ENCODE peak calls at places on chromosomes 7 and 10, in ten cellular contexts. One of them, this sample, is unnamed.

GRCh38 chr10:125379592-125379991 is 219.2 kb upstream of the CTBP2 start:
- DNase-seq in HEK293T: no peak
- DNase-seq in endothelial cell of umbilical vein: no peak
- DNase-seq in kidney epithelial cell: no peak
- DNase-seq in GM06990: no peak
- DNase-seq in naive thymus-derived CD8-positive, alpha-beta T cell: no peak
- DNase-seq in activated effector memory CD4-positive, alpha-beta T cell treated with anti-CD3 and anti-CD28 coated beads, Interleukin-2, amount 50 U/mL, for 16 hours: no peak
- DNase-seq in upper lobe of right lung: no peak
- DNase-seq in EH: no peak
- DNase-seq in activated CD8-positive, alpha-beta T cell treated with anti-CD3 and anti-CD28 coated beads, Interleukin-2, amount 10 ng/mL, durations not matched to agents 7 days and 5 days: no peak
- DNase-seq in this sample: no peak

GRCh38 chr7:98771519-98772241 is 98.1 kb downstream of the TMEM130 start:
- DNase-seq in activated CD8-positive, alpha-beta T cell treated with anti-CD3 and anti-CD28 coated beads, Interleukin-2, amount 10 ng/mL, durations not matched to agents 7 days and 5 days: no peak
- DNase-seq in upper lobe of right lung: no peak
- DNase-seq in endothelial cell of umbilical vein: no peak
- DNase-seq in GM06990: no peak
- DNase-seq in HEK293T: peak; percentile 38
- DNase-seq in kidney epithelial cell: peak; percentile 1
- DNase-seq in EH: peak; percentile 40
- DNase-seq in naive thymus-derived CD8-positive, alpha-beta T cell: no peak
- DNase-seq in activated effector memory CD4-positive, alpha-beta T cell treated with anti-CD3 and anti-CD28 coated beads, Interleukin-2, amount 50 U/mL, for 16 hours: no peak
- DNase-seq in this sample: peak; percentile 91

GRCh38 chr10:110664483-110665420 is 20.6 kb downstream of the RBM20 start:
- DNase-seq in EH: peak; percentile 92
- DNase-seq in kidney epithelial cell: peak; percentile 80
- DNase-seq in upper lobe of right lung: no peak
- DNase-seq in activated CD8-positive, alpha-beta T cell treated with anti-CD3 and anti-CD28 coated beads, Interleukin-2, amount 10 ng/mL, durations not matched to agents 7 days and 5 days: no peak
- DNase-seq in endothelial cell of umbilical vein: no peak
- DNase-seq in HEK293T: no peak
- DNase-seq in naive thymus-derived CD8-positive, alpha-beta T cell: no peak
- DNase-seq in GM06990: no peak
- DNase-seq in activated effector memory CD4-positive, alpha-beta T cell treated with anti-CD3 and anti-CD28 coated beads, Interleukin-2, amount 50 U/mL, for 16 hours: no peak
- DNase-seq in this sample: peak; percentile 65

GRCh38 chr7:47470567-47471357 is 111.1 kb downstream of the TNS3 start:
- DNase-seq in upper lobe of right lung: no peak
- DNase-seq in kidney epithelial cell: peak; percentile 88
- DNase-seq in endothelial cell of umbilical vein: no peak
- DNase-seq in EH: no peak
- DNase-seq in activated effector memory CD4-positive, alpha-beta T cell treated with anti-CD3 and anti-CD28 coated beads, Interleukin-2, amount 50 U/mL, for 16 hours: no peak
- DNase-seq in naive thymus-derived CD8-positive, alpha-beta T cell: no peak
- DNase-seq in GM06990: no peak
- DNase-seq in activated CD8-positive, alpha-beta T cell treated with anti-CD3 and anti-CD28 coated beads, Interleukin-2, amount 10 ng/mL, durations not matched to agents 7 days and 5 days: no peak
- DNase-seq in HEK293T: no peak
- DNase-seq in this sample: peak; percentile 75

GRCh38 chr7:151109094-151110048 is 23.1 kb downstream of the AGAP3 start:
- DNase-seq in naive thymus-derived CD8-positive, alpha-beta T cell: no peak
- DNase-seq in kidney epithelial cell: no peak
- DNase-seq in endothelial cell of umbilical vein: no peak
- DNase-seq in upper lobe of right lung: no peak
- DNase-seq in activated effector memory CD4-positive, alpha-beta T cell treated with anti-CD3 and anti-CD28 coated beads, Interleukin-2, amount 50 U/mL, for 16 hours: no peak
- DNase-seq in EH: peak; percentile 57
- DNase-seq in activated CD8-positive, alpha-beta T cell treated with anti-CD3 and anti-CD28 coated beads, Interleukin-2, amount 10 ng/mL, durations not matched to agents 7 days and 5 days: no peak
- DNase-seq in GM06990: no peak
- DNase-seq in HEK293T: no peak
- DNase-seq in this sample: peak; percentile 56

GRCh38 chr7:26696161-26696560 is 168.2 kb downstream of the SKAP2 start:
- DNase-seq in upper lobe of right lung: no peak
- DNase-seq in GM06990: no peak
- DNase-seq in endothelial cell of umbilical vein: peak; percentile 49
- DNase-seq in HEK293T: no peak
- DNase-seq in activated effector memory CD4-positive, alpha-beta T cell treated with anti-CD3 and anti-CD28 coated beads, Interleukin-2, amount 50 U/mL, for 16 hours: no peak
- DNase-seq in kidney epithelial cell: no peak
- DNase-seq in naive thymus-derived CD8-positive, alpha-beta T cell: no peak
- DNase-seq in EH: no peak
- DNase-seq in activated CD8-positive, alpha-beta T cell treated with anti-CD3 and anti-CD28 coated beads, Interleukin-2, amount 10 ng/mL, durations not matched to agents 7 days and 5 days: no peak
- DNase-seq in this sample: no peak

GRCh38 chr10:126430512-126430911 is 42.2 kb upstream of the ADAM12 start:
- DNase-seq in upper lobe of right lung: no peak
- DNase-seq in endothelial cell of umbilical vein: no peak
- DNase-seq in GM06990: no peak
- DNase-seq in activated CD8-positive, alpha-beta T cell treated with anti-CD3 and anti-CD28 coated beads, Interleukin-2, amount 10 ng/mL, durations not matched to agents 7 days and 5 days: no peak
- DNase-seq in activated effector memory CD4-positive, alpha-beta T cell treated with anti-CD3 and anti-CD28 coated beads, Interleukin-2, amount 50 U/mL, for 16 hours: no peak
- DNase-seq in HEK293T: no peak
- DNase-seq in kidney epithelial cell: no peak
- DNase-seq in naive thymus-derived CD8-positive, alpha-beta T cell: no peak
- DNase-seq in EH: no peak
- DNase-seq in this sample: no peak

GRCh38 chr10:17029581-17030271 is 99.9 kb downstream of the CUBN start:
- DNase-seq in activated effector memory CD4-positive, alpha-beta T cell treated with anti-CD3 and anti-CD28 coated beads, Interleukin-2, amount 50 U/mL, for 16 hours: peak; percentile 94
- DNase-seq in endothelial cell of umbilical vein: peak; percentile 96
- DNase-seq in EH: peak; percentile 85
- DNase-seq in kidney epithelial cell: no peak
- DNase-seq in upper lobe of right lung: peak; percentile 74
- DNase-seq in HEK293T: peak; percentile 23
- DNase-seq in activated CD8-positive, alpha-beta T cell treated with anti-CD3 and anti-CD28 coated beads, Interleukin-2, amount 10 ng/mL, durations not matched to agents 7 days and 5 days: peak; percentile 82
- DNase-seq in naive thymus-derived CD8-positive, alpha-beta T cell: peak; percentile 58
- DNase-seq in GM06990: no peak
- DNase-seq in this sample: peak; percentile 70

GRCh38 chr7:88354999-88355398 is 48.3 kb upstream of the STEAP4 start:
- DNase-seq in naive thymus-derived CD8-positive, alpha-beta T cell: no peak
- DNase-seq in endothelial cell of umbilical vein: no peak
- DNase-seq in GM06990: no peak
- DNase-seq in HEK293T: no peak
- DNase-seq in EH: no peak
- DNase-seq in activated effector memory CD4-positive, alpha-beta T cell treated with anti-CD3 and anti-CD28 coated beads, Interleukin-2, amount 50 U/mL, for 16 hours: no peak
- DNase-seq in kidney epithelial cell: no peak
- DNase-seq in activated CD8-positive, alpha-beta T cell treated with anti-CD3 and anti-CD28 coated beads, Interleukin-2, amount 10 ng/mL, durations not matched to agents 7 days and 5 days: no peak
- DNase-seq in upper lobe of right lung: no peak
- DNase-seq in this sample: no peak

GRCh38 chr10:7301039-7301768 is 109.6 kb downstream of the SFMBT2 start:
- DNase-seq in activated effector memory CD4-positive, alpha-beta T cell treated with anti-CD3 and anti-CD28 coated beads, Interleukin-2, amount 50 U/mL, for 16 hours: no peak
- DNase-seq in activated CD8-positive, alpha-beta T cell treated with anti-CD3 and anti-CD28 coated beads, Interleukin-2, amount 10 ng/mL, durations not matched to agents 7 days and 5 days: no peak
- DNase-seq in EH: no peak
- DNase-seq in GM06990: no peak
- DNase-seq in HEK293T: peak; percentile 64
- DNase-seq in naive thymus-derived CD8-positive, alpha-beta T cell: no peak
- DNase-seq in upper lobe of right lung: no peak
- DNase-seq in kidney epithelial cell: no peak
- DNase-seq in endothelial cell of umbilical vein: no peak
- DNase-seq in this sample: peak; percentile 24

GRCh38 chr7:37999673-38000072 is 79.2 kb downstream of the EPDR1 start:
- DNase-seq in kidney epithelial cell: no peak
- DNase-seq in activated CD8-positive, alpha-beta T cell treated with anti-CD3 and anti-CD28 coated beads, Interleukin-2, amount 10 ng/mL, durations not matched to agents 7 days and 5 days: no peak
- DNase-seq in naive thymus-derived CD8-positive, alpha-beta T cell: no peak
- DNase-seq in HEK293T: no peak
- DNase-seq in EH: no peak
- DNase-seq in activated effector memory CD4-positive, alpha-beta T cell treated with anti-CD3 and anti-CD28 coated beads, Interleukin-2, amount 50 U/mL, for 16 hours: no peak
- DNase-seq in endothelial cell of umbilical vein: no peak
- DNase-seq in GM06990: no peak
- DNase-seq in upper lobe of right lung: no peak
- DNase-seq in this sample: no peak

GRCh38 chr10:97640868-97641811 is 669 bp downstream of the PI4K2A start:
- DNase-seq in GM06990: peak; percentile 58
- DNase-seq in naive thymus-derived CD8-positive, alpha-beta T cell: no peak
- DNase-seq in upper lobe of right lung: peak; percentile 73
- DNase-seq in activated CD8-positive, alpha-beta T cell treated with anti-CD3 and anti-CD28 coated beads, Interleukin-2, amount 10 ng/mL, durations not matched to agents 7 days and 5 days: peak; percentile 37
- DNase-seq in endothelial cell of umbilical vein: peak; percentile 54
- DNase-seq in activated effector memory CD4-positive, alpha-beta T cell treated with anti-CD3 and anti-CD28 coated beads, Interleukin-2, amount 50 U/mL, for 16 hours: peak; percentile 67
- DNase-seq in HEK293T: peak; percentile 54
- DNase-seq in kidney epithelial cell: no peak
- DNase-seq in EH: peak; percentile 67
- DNase-seq in this sample: peak; percentile 44

GRCh38 chr7:92589056-92589455 is 1.1 kb downstream of the FAM133B start:
- DNase-seq in HEK293T: no peak
- DNase-seq in kidney epithelial cell: no peak
- DNase-seq in upper lobe of right lung: no peak
- DNase-seq in EH: no peak
- DNase-seq in endothelial cell of umbilical vein: peak; percentile 4
- DNase-seq in activated effector memory CD4-positive, alpha-beta T cell treated with anti-CD3 and anti-CD28 coated beads, Interleukin-2, amount 50 U/mL, for 16 hours: no peak
- DNase-seq in activated CD8-positive, alpha-beta T cell treated with anti-CD3 and anti-CD28 coated beads, Interleukin-2, amount 10 ng/mL, durations not matched to agents 7 days and 5 days: no peak
- DNase-seq in naive thymus-derived CD8-positive, alpha-beta T cell: no peak
- DNase-seq in GM06990: no peak
- DNase-seq in this sample: no peak

GRCh38 chr7:158021836-158022235 is 565.8 kb downstream of the PTPRN2 start:
- DNase-seq in activated CD8-positive, alpha-beta T cell treated with anti-CD3 and anti-CD28 coated beads, Interleukin-2, amount 10 ng/mL, durations not matched to agents 7 days and 5 days: no peak
- DNase-seq in endothelial cell of umbilical vein: no peak
- DNase-seq in kidney epithelial cell: no peak
- DNase-seq in HEK293T: no peak
- DNase-seq in GM06990: no peak
- DNase-seq in naive thymus-derived CD8-positive, alpha-beta T cell: no peak
- DNase-seq in EH: no peak
- DNase-seq in upper lobe of right lung: peak; percentile 46
- DNase-seq in activated effector memory CD4-positive, alpha-beta T cell treated with anti-CD3 and anti-CD28 coated beads, Interleukin-2, amount 50 U/mL, for 16 hours: peak; percentile 36
- DNase-seq in this sample: no peak

GRCh38 chr7:4204530-4205165 is 477.4 kb upstream of the FOXK1 start:
- DNase-seq in activated effector memory CD4-positive, alpha-beta T cell treated with anti-CD3 and anti-CD28 coated beads, Interleukin-2, amount 50 U/mL, for 16 hours: peak; percentile 78
- DNase-seq in GM06990: no peak
- DNase-seq in EH: no peak
- DNase-seq in endothelial cell of umbilical vein: no peak
- DNase-seq in naive thymus-derived CD8-positive, alpha-beta T cell: no peak
- DNase-seq in upper lobe of right lung: no peak
- DNase-seq in activated CD8-positive, alpha-beta T cell treated with anti-CD3 and anti-CD28 coated beads, Interleukin-2, amount 10 ng/mL, durations not matched to agents 7 days and 5 days: no peak
- DNase-seq in kidney epithelial cell: no peak
- DNase-seq in HEK293T: no peak
- DNase-seq in this sample: peak; percentile 31

GRCh38 chr10:80480852-80481251 is 26.7 kb downstream of the TSPAN14 start:
- DNase-seq in naive thymus-derived CD8-positive, alpha-beta T cell: no peak
- DNase-seq in GM06990: no peak
- DNase-seq in kidney epithelial cell: no peak
- DNase-seq in HEK293T: no peak
- DNase-seq in upper lobe of right lung: peak; percentile 68
- DNase-seq in activated effector memory CD4-positive, alpha-beta T cell treated with anti-CD3 and anti-CD28 coated beads, Interleukin-2, amount 50 U/mL, for 16 hours: peak; percentile 28
- DNase-seq in EH: no peak
- DNase-seq in endothelial cell of umbilical vein: no peak
- DNase-seq in activated CD8-positive, alpha-beta T cell treated with anti-CD3 and anti-CD28 coated beads, Interleukin-2, amount 10 ng/mL, durations not matched to agents 7 days and 5 days: no peak
- DNase-seq in this sample: no peak

GRCh38 chr7:131302876-131303707 is 24.6 kb upstream of the MKLN1 start:
- DNase-seq in EH: peak; percentile 32
- DNase-seq in naive thymus-derived CD8-positive, alpha-beta T cell: peak; percentile 21
- DNase-seq in activated effector memory CD4-positive, alpha-beta T cell treated with anti-CD3 and anti-CD28 coated beads, Interleukin-2, amount 50 U/mL, for 16 hours: peak; percentile 69
- DNase-seq in upper lobe of right lung: no peak
- DNase-seq in endothelial cell of umbilical vein: peak; percentile 33
- DNase-seq in HEK293T: peak; percentile 12
- DNase-seq in GM06990: no peak
- DNase-seq in kidney epithelial cell: no peak
- DNase-seq in activated CD8-positive, alpha-beta T cell treated with anti-CD3 and anti-CD28 coated beads, Interleukin-2, amount 10 ng/mL, durations not matched to agents 7 days and 5 days: peak; percentile 29
- DNase-seq in this sample: peak; percentile 43

GRCh38 chr10:9147475-9147874 is 1093.0 kb downstream of the GATA3 start:
- DNase-seq in GM06990: no peak
- DNase-seq in naive thymus-derived CD8-positive, alpha-beta T cell: no peak
- DNase-seq in activated CD8-positive, alpha-beta T cell treated with anti-CD3 and anti-CD28 coated beads, Interleukin-2, amount 10 ng/mL, durations not matched to agents 7 days and 5 days: no peak
- DNase-seq in EH: no peak
- DNase-seq in activated effector memory CD4-positive, alpha-beta T cell treated with anti-CD3 and anti-CD28 coated beads, Interleukin-2, amount 50 U/mL, for 16 hours: no peak
- DNase-seq in upper lobe of right lung: no peak
- DNase-seq in endothelial cell of umbilical vein: no peak
- DNase-seq in HEK293T: no peak
- DNase-seq in kidney epithelial cell: no peak
- DNase-seq in this sample: no peak

GRCh38 chr7:39228946-39229345 is 251.2 kb downstream of the POU6F2 start:
- DNase-seq in activated CD8-positive, alpha-beta T cell treated with anti-CD3 and anti-CD28 coated beads, Interleukin-2, amount 10 ng/mL, durations not matched to agents 7 days and 5 days: no peak
- DNase-seq in upper lobe of right lung: no peak
- DNase-seq in HEK293T: no peak
- DNase-seq in kidney epithelial cell: no peak
- DNase-seq in endothelial cell of umbilical vein: no peak
- DNase-seq in GM06990: no peak
- DNase-seq in naive thymus-derived CD8-positive, alpha-beta T cell: no peak
- DNase-seq in activated effector memory CD4-positive, alpha-beta T cell treated with anti-CD3 and anti-CD28 coated beads, Interleukin-2, amount 50 U/mL, for 16 hours: no peak
- DNase-seq in EH: peak; percentile 77
- DNase-seq in this sample: no peak

GRCh38 chr10:22784668-22785067 is 70.3 kb upstream of the PIP4K2A start:
- DNase-seq in GM06990: no peak
- DNase-seq in upper lobe of right lung: no peak
- DNase-seq in activated CD8-positive, alpha-beta T cell treated with anti-CD3 and anti-CD28 coated beads, Interleukin-2, amount 10 ng/mL, durations not matched to agents 7 days and 5 days: no peak
- DNase-seq in EH: no peak
- DNase-seq in naive thymus-derived CD8-positive, alpha-beta T cell: no peak
- DNase-seq in kidney epithelial cell: no peak
- DNase-seq in endothelial cell of umbilical vein: no peak
- DNase-seq in HEK293T: no peak
- DNase-seq in activated effector memory CD4-positive, alpha-beta T cell treated with anti-CD3 and anti-CD28 coated beads, Interleukin-2, amount 50 U/mL, for 16 hours: no peak
- DNase-seq in this sample: no peak

GRCh38 chr10:62166331-62167154 is 102.1 kb downstream of the RTKN2 start:
- DNase-seq in activated effector memory CD4-positive, alpha-beta T cell treated with anti-CD3 and anti-CD28 coated beads, Interleukin-2, amount 50 U/mL, for 16 hours: no peak
- DNase-seq in naive thymus-derived CD8-positive, alpha-beta T cell: no peak
- DNase-seq in endothelial cell of umbilical vein: no peak
- DNase-seq in kidney epithelial cell: no peak
- DNase-seq in activated CD8-positive, alpha-beta T cell treated with anti-CD3 and anti-CD28 coated beads, Interleukin-2, amount 10 ng/mL, durations not matched to agents 7 days and 5 days: no peak
- DNase-seq in EH: peak; percentile 91
- DNase-seq in upper lobe of right lung: no peak
- DNase-seq in GM06990: peak; percentile 39
- DNase-seq in HEK293T: no peak
- DNase-seq in this sample: no peak

GRCh38 chr10:123139521-123140163 is 3.9 kb downstream of the HMX3 start:
- DNase-seq in kidney epithelial cell: no peak
- DNase-seq in activated CD8-positive, alpha-beta T cell treated with anti-CD3 and anti-CD28 coated beads, Interleukin-2, amount 10 ng/mL, durations not matched to agents 7 days and 5 days: no peak
- DNase-seq in naive thymus-derived CD8-positive, alpha-beta T cell: no peak
- DNase-seq in HEK293T: no peak
- DNase-seq in endothelial cell of umbilical vein: no peak
- DNase-seq in EH: no peak
- DNase-seq in activated effector memory CD4-positive, alpha-beta T cell treated with anti-CD3 and anti-CD28 coated beads, Interleukin-2, amount 50 U/mL, for 16 hours: no peak
- DNase-seq in upper lobe of right lung: no peak
- DNase-seq in GM06990: no peak
- DNase-seq in this sample: peak; percentile 74

GRCh38 chr10:68261132-68261856 is 29.4 kb upstream of the ATOH7 start:
- DNase-seq in kidney epithelial cell: no peak
- DNase-seq in naive thymus-derived CD8-positive, alpha-beta T cell: no peak
- DNase-seq in EH: peak; percentile 12
- DNase-seq in GM06990: no peak
- DNase-seq in endothelial cell of umbilical vein: no peak
- DNase-seq in HEK293T: no peak
- DNase-seq in activated effector memory CD4-positive, alpha-beta T cell treated with anti-CD3 and anti-CD28 coated beads, Interleukin-2, amount 50 U/mL, for 16 hours: no peak
- DNase-seq in upper lobe of right lung: no peak
- DNase-seq in activated CD8-positive, alpha-beta T cell treated with anti-CD3 and anti-CD28 coated beads, Interleukin-2, amount 10 ng/mL, durations not matched to agents 7 days and 5 days: no peak
- DNase-seq in this sample: no peak

GRCh38 chr10:93921338-93921737 is 27.6 kb downstream of the SLC35G1 start:
- DNase-seq in activated CD8-positive, alpha-beta T cell treated with anti-CD3 and anti-CD28 coated beads, Interleukin-2, amount 10 ng/mL, durations not matched to agents 7 days and 5 days: peak; percentile 38
- DNase-seq in naive thymus-derived CD8-positive, alpha-beta T cell: no peak
- DNase-seq in endothelial cell of umbilical vein: no peak
- DNase-seq in EH: no peak
- DNase-seq in kidney epithelial cell: no peak
- DNase-seq in GM06990: no peak
- DNase-seq in upper lobe of right lung: no peak
- DNase-seq in activated effector memory CD4-positive, alpha-beta T cell treated with anti-CD3 and anti-CD28 coated beads, Interleukin-2, amount 50 U/mL, for 16 hours: peak; percentile 66
- DNase-seq in HEK293T: no peak
- DNase-seq in this sample: no peak

GRCh38 chr10:133393401-133394063 is 425 bp upstream of the MTG1 start:
- DNase-seq in GM06990: no peak
- DNase-seq in endothelial cell of umbilical vein: no peak
- DNase-seq in naive thymus-derived CD8-positive, alpha-beta T cell: no peak
- DNase-seq in activated CD8-positive, alpha-beta T cell treated with anti-CD3 and anti-CD28 coated beads, Interleukin-2, amount 10 ng/mL, durations not matched to agents 7 days and 5 days: no peak
- DNase-seq in kidney epithelial cell: no peak
- DNase-seq in HEK293T: no peak
- DNase-seq in activated effector memory CD4-positive, alpha-beta T cell treated with anti-CD3 and anti-CD28 coated beads, Interleukin-2, amount 50 U/mL, for 16 hours: peak; percentile 62
- DNase-seq in EH: no peak
- DNase-seq in upper lobe of right lung: peak; percentile 52
- DNase-seq in this sample: no peak

GRCh38 chr10:129496995-129497394 is 30.0 kb downstream of the MGMT start:
- DNase-seq in HEK293T: no peak
- DNase-seq in EH: no peak
- DNase-seq in upper lobe of right lung: no peak
- DNase-seq in kidney epithelial cell: no peak
- DNase-seq in activated CD8-positive, alpha-beta T cell treated with anti-CD3 and anti-CD28 coated beads, Interleukin-2, amount 10 ng/mL, durations not matched to agents 7 days and 5 days: no peak
- DNase-seq in GM06990: no peak
- DNase-seq in activated effector memory CD4-positive, alpha-beta T cell treated with anti-CD3 and anti-CD28 coated beads, Interleukin-2, amount 50 U/mL, for 16 hours: no peak
- DNase-seq in endothelial cell of umbilical vein: no peak
- DNase-seq in naive thymus-derived CD8-positive, alpha-beta T cell: no peak
- DNase-seq in this sample: no peak

GRCh38 chr7:101804642-101805401 is 12.6 kb upstream of the CUX1 start:
- DNase-seq in activated CD8-positive, alpha-beta T cell treated with anti-CD3 and anti-CD28 coated beads, Interleukin-2, amount 10 ng/mL, durations not matched to agents 7 days and 5 days: peak; percentile 30
- DNase-seq in upper lobe of right lung: no peak
- DNase-seq in HEK293T: peak; percentile 57
- DNase-seq in EH: no peak
- DNase-seq in naive thymus-derived CD8-positive, alpha-beta T cell: peak; percentile 31
- DNase-seq in activated effector memory CD4-positive, alpha-beta T cell treated with anti-CD3 and anti-CD28 coated beads, Interleukin-2, amount 50 U/mL, for 16 hours: no peak
- DNase-seq in GM06990: no peak
- DNase-seq in endothelial cell of umbilical vein: no peak
- DNase-seq in kidney epithelial cell: no peak
- DNase-seq in this sample: peak; percentile 49

This sample was measured in hepatocyte.